ENCODE peak calls at places on chromosomes 4 and X, in seven cellular contexts. E, Y, A, H, J, W and D are unnamed samples.

GRCh38 chrX:153190384-153190783 is 11.3 kb downstream of the MAGEA1 start:
- DNase-seq in W (peak), J (no peak), H (no peak), E (no peak), Y (peak), A (no peak), D (peak)

GRCh38 chrX:13499736-13500135 is 69.7 kb upstream of the EGFL6 start:
- DNase-seq in J (no peak), E (no peak), W (no peak), H (no peak), A (no peak), Y (no peak), D (no peak)

GRCh38 chr4:174926958-174927357 is 8.8 kb downstream of the ADAM29 start:
- DNase-seq in J (no peak), A (no peak), H (no peak), E (no peak), W (no peak), Y (no peak), D (no peak)

GRCh38 chr4:173317003-173317402 is 17.2 kb downstream of the HMGB2 start:
- DNase-seq in A (no peak), E (peak), J (no peak), W (peak), H (no peak), Y (no peak), D (peak)

GRCh38 chr4:37827030-37827705 is 682 bp downstream of the PGM2 start:
- DNase-seq in J (no peak), A (no peak), Y (peak), E (no peak), H (no peak), W (no peak), D (peak)

GRCh38 chrX:149860445-149860844 is 20.5 kb upstream of the MAGEA8 start:
- DNase-seq in W (no peak), H (no peak), Y (no peak), E (no peak), A (no peak), J (no peak), D (no peak)

GRCh38 chr4:33878710-33879109 is 2365.6 kb downstream of the ARAP2 start:
- DNase-seq in E (no peak), W (no peak), H (no peak), A (no peak), Y (no peak), J (no peak), D (no peak)

GRCh38 chr4:23878235-23878861 is 11.5 kb downstream of the PPARGC1A start:
- DNase-seq in W (no peak), Y (no peak), H (no peak), E (no peak), A (no peak), J (no peak), D (no peak)

DNA sequence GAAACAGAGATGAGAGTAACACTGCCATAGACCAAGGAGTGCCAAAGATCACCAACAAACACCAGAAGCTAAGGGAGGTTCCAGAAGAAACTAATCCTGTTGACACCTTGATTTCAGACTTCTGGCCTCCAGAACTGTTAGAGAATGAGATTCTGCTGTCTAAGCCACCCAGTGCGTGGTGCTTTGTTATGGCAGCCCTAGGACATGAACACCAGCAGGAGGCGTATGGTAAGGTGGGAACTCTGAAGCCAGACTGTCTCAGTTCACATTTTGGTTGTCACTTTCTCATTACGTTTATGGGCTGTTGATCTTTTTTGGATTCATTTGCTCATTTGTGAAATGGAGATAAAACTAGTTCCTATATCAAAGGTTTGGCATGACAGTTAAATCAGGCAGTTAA is 142.9 kb downstream of the DCHS2 start:
- DNase-seq in E (no peak), Y (no peak), J (no peak), H (no peak), W (peak), A (no peak), D (no peak)
- TF ChIP-seq CTCF in E (no peak), Y (no peak), J (no peak), H (no peak), W (peak), A (no peak), D (peak)

GRCh38 chrX:63270873-63271272 is 80.3 kb downstream of the SPIN4 start:
- DNase-seq in J (no peak), W (no peak), H (no peak), E (no peak), A (no peak), Y (no peak), D (no peak)

GRCh38 chrX:63275127-63275526 is 76.0 kb downstream of the SPIN4 start:
- DNase-seq in E (peak), H (no peak), W (peak), Y (no peak), A (no peak), J (no peak), D (peak)
- TF ChIP-seq CTCF in E (peak), H (no peak), W (peak), Y (peak), A (peak), J (peak), D (peak)

DNA sequence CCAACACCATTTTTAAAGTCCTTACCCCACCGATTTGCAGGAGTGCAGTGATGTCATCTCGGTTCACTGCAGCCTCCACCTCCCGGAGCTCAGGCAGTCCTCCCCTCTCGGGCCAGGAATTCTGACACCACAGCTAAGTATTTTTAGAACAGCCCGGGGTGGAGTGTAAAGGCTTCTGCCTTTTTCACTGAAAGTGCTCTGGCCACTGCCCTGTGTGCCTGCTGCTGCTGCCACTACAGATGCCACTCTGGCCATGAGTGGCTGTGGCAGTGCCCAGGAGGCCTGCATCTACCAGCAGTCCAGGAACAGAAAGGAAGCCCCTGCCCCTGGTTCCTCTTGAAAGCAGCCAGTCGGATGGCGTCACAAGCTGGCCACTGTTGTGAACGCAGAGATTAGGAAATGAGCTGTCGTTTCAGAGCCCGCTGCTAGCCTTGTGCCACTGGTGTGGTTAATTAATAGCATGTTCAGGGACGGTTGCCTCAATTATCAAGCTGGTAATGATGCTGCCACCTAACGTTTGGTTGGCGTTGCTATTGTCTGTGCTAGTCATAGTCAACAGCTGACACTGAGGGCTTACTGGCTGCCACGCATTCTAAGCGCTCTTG is 23.6 kb upstream of the TBC1D14 start:
- DNase-seq in H (no peak), Y (peak), W (peak), E (no peak), J (no peak), A (peak), D (peak)
- TF ChIP-seq CTCF in H (no peak), Y (peak), W (peak), E (no peak), J (no peak), A (peak), D (peak)

GRCh38 chr4:8559524-8560264 is 20.5 kb upstream of the GPR78 start:
- DNase-seq in H (no peak), E (peak), W (no peak), Y (no peak), J (no peak), A (no peak), D (no peak)
- TF ChIP-seq CTCF in H (no peak), E (no peak), W (no peak), Y (no peak), J (no peak), A (no peak), D (no peak)

GRCh38 chr4:82890913-82891727 is at the start of gene SEC31A:
- DNase-seq in J (peak), E (peak), Y (peak), H (peak), W (peak), A (peak), D (peak)
- TF ChIP-seq CTCF in J (peak), E (no peak), Y (peak), H (no peak), W (no peak), A (no peak), D (peak)

GRCh38 chr4:26424838-26425237 is 65.4 kb downstream of the CCKAR start:
- DNase-seq in J (no peak), E (no peak), Y (no peak), H (no peak), A (no peak), W (no peak), D (peak)
- TF ChIP-seq CTCF in J (peak), E (no peak), Y (no peak), H (no peak), A (no peak), W (no peak), D (peak)

GRCh38 chr4:77631276-77631675 is 25.7 kb downstream of the CXCL13 start:
- DNase-seq in A (no peak), J (no peak), H (no peak), W (no peak), E (no peak), Y (no peak), D (no peak)
- TF ChIP-seq CTCF in A (no peak), J (no peak), H (no peak), W (no peak), E (no peak), Y (no peak), D (no peak)